ENCODE peak calls at places on chromosomes 7 and 10, in six cellular contexts. One of them, this sample, is unnamed.

GRCh38 chr10:9299966-9300365 is 1245.5 kb downstream of the GATA3 start:
- DNase-seq in AG04449: no peak
- DNase-seq in mammary epithelial cell: peak
- DNase-seq in A549: no peak
- DNase-seq in left ventricle myocardium inferior: no peak
- DNase-seq in PC-3: no peak
- DNase-seq in this sample: no peak

GRCh38 chr7:94580601-94581000 is 71.0 kb downstream of the CASD1 start:
- DNase-seq in PC-3: peak
- DNase-seq in left ventricle myocardium inferior: no peak
- DNase-seq in AG04449: no peak
- DNase-seq in A549: peak
- DNase-seq in mammary epithelial cell: peak
- DNase-seq in this sample: peak

GRCh38 chr7:40329601-40330153 is 194.9 kb downstream of the SUGCT start:
- DNase-seq in A549: peak
- DNase-seq in PC-3: peak
- DNase-seq in AG04449: no peak
- DNase-seq in left ventricle myocardium inferior: no peak
- DNase-seq in mammary epithelial cell: peak
- DNase-seq in this sample: peak

GRCh38 chr10:98259606-98260319 is 8.2 kb downstream of the LOXL4 start:
- DNase-seq in A549: no peak
- DNase-seq in PC-3: peak
- DNase-seq in AG04449: no peak
- DNase-seq in left ventricle myocardium inferior: no peak
- DNase-seq in mammary epithelial cell: no peak
- DNase-seq in this sample: no peak

GRCh38 chr10:88996927-88997326 is 6.3 kb downstream of the FAS start:
- DNase-seq in left ventricle myocardium inferior: no peak
- DNase-seq in mammary epithelial cell: no peak
- DNase-seq in A549: no peak
- DNase-seq in PC-3: no peak
- DNase-seq in AG04449: no peak
- DNase-seq in this sample: no peak

GRCh38 chr10:61923210-61924024 is 21.9 kb downstream of the ARID5B start:
- DNase-seq in mammary epithelial cell: peak
- DNase-seq in AG04449: no peak
- DNase-seq in A549: no peak
- DNase-seq in left ventricle myocardium inferior: no peak
- DNase-seq in PC-3: peak
- DNase-seq in this sample: peak

GRCh38 chr10:73439605-73440298 is 6.4 kb upstream of the MSS51 start:
- DNase-seq in A549: no peak
- DNase-seq in mammary epithelial cell: peak
- DNase-seq in AG04449: peak
- DNase-seq in left ventricle myocardium inferior: no peak
- DNase-seq in PC-3: peak
- DNase-seq in this sample: peak

GRCh38 chr10:131886181-131886716 is 14.6 kb upstream of the PPP2R2D start:
- DNase-seq in PC-3: no peak
- DNase-seq in mammary epithelial cell: no peak
- DNase-seq in left ventricle myocardium inferior: no peak
- DNase-seq in A549: no peak
- DNase-seq in AG04449: no peak
- DNase-seq in this sample: no peak

GRCh38 chr7:62361-63116 is 129.8 kb upstream of the FAM20C start:
- DNase-seq in PC-3: no peak
- DNase-seq in A549: no peak
- DNase-seq in left ventricle myocardium inferior: no peak
- DNase-seq in AG04449: no peak
- DNase-seq in mammary epithelial cell: no peak
- DNase-seq in this sample: no peak

GRCh38 chr10:118238573-118239240 is 103.4 kb downstream of the FAM204A start:
- DNase-seq in mammary epithelial cell: peak
- DNase-seq in PC-3: peak
- DNase-seq in left ventricle myocardium inferior: no peak
- DNase-seq in A549: no peak
- DNase-seq in AG04449: no peak
- DNase-seq in this sample: peak

GRCh38 chr10:68721673-68721963 is 579 bp downstream of the CCAR1 start:
- DNase-seq in PC-3: no peak
- DNase-seq in left ventricle myocardium inferior: no peak
- DNase-seq in AG04449: no peak
- DNase-seq in mammary epithelial cell: no peak
- DNase-seq in A549: no peak
- DNase-seq in this sample: no peak

GRCh38 chr7:44754802-44755697 is 6.4 kb downstream of the ZMIZ2 start:
- DNase-seq in mammary epithelial cell: no peak
- DNase-seq in AG04449: no peak
- DNase-seq in left ventricle myocardium inferior: no peak
- DNase-seq in A549: no peak
- DNase-seq in PC-3: no peak
- DNase-seq in this sample: no peak

GRCh38 chr7:33773053-33773452 is 132.3 kb upstream of the BMPER start:
- DNase-seq in AG04449: no peak
- DNase-seq in left ventricle myocardium inferior: no peak
- DNase-seq in PC-3: peak
- DNase-seq in mammary epithelial cell: peak
- DNase-seq in A549: no peak
- DNase-seq in this sample: peak

GRCh38 chr7:87599336-87599735 is 1.3 kb downstream of the ABCB1 start:
- DNase-seq in A549: no peak
- DNase-seq in PC-3: no peak
- DNase-seq in AG04449: no peak
- DNase-seq in left ventricle myocardium inferior: no peak
- DNase-seq in mammary epithelial cell: no peak
- DNase-seq in this sample: no peak

GRCh38 chr7:80440908-80441307 is 71.0 kb downstream of the GNAT3 start:
- DNase-seq in PC-3: peak
- DNase-seq in mammary epithelial cell: no peak
- DNase-seq in left ventricle myocardium inferior: no peak
- DNase-seq in AG04449: no peak
- DNase-seq in A549: no peak
- DNase-seq in this sample: peak

GRCh38 chr10:75498866-75499265 is 67.4 kb downstream of the LRMDA start:
- DNase-seq in left ventricle myocardium inferior: no peak
- DNase-seq in A549: no peak
- DNase-seq in PC-3: no peak
- DNase-seq in mammary epithelial cell: no peak
- DNase-seq in AG04449: no peak
- DNase-seq in this sample: no peak

GRCh38 chr7:784971-785370 is 47.3 kb upstream of the SUN1 start:
- DNase-seq in A549: no peak
- DNase-seq in PC-3: no peak
- DNase-seq in mammary epithelial cell: no peak
- DNase-seq in AG04449: no peak
- DNase-seq in left ventricle myocardium inferior: no peak
- DNase-seq in this sample: no peak

GRCh38 chr7:134778941-134779740 is at the start of gene CALD1:
- DNase-seq in left ventricle myocardium inferior: peak
- DNase-seq in A549: peak
- DNase-seq in PC-3: peak
- DNase-seq in AG04449: peak
- DNase-seq in mammary epithelial cell: peak
- DNase-seq in this sample: peak

GRCh38 chr10:102115775-102116174 is 4.4 kb downstream of the LDB1 start:
- DNase-seq in mammary epithelial cell: no peak
- DNase-seq in left ventricle myocardium inferior: no peak
- DNase-seq in PC-3: no peak
- DNase-seq in AG04449: no peak
- DNase-seq in A549: no peak
- DNase-seq in this sample: no peak

GRCh38 chr7:22430457-22430856 is 69.5 kb downstream of the STEAP1B start:
- DNase-seq in PC-3: peak
- DNase-seq in AG04449: peak
- DNase-seq in left ventricle myocardium inferior: no peak
- DNase-seq in A549: no peak
- DNase-seq in mammary epithelial cell: peak
- DNase-seq in this sample: peak

GRCh38 chr7:151524845-151525244 is 5.2 kb upstream of the RHEB start:
- DNase-seq in mammary epithelial cell: no peak
- DNase-seq in left ventricle myocardium inferior: no peak
- DNase-seq in A549: no peak
- DNase-seq in PC-3: no peak
- DNase-seq in AG04449: no peak
- DNase-seq in this sample: no peak

DNA sequence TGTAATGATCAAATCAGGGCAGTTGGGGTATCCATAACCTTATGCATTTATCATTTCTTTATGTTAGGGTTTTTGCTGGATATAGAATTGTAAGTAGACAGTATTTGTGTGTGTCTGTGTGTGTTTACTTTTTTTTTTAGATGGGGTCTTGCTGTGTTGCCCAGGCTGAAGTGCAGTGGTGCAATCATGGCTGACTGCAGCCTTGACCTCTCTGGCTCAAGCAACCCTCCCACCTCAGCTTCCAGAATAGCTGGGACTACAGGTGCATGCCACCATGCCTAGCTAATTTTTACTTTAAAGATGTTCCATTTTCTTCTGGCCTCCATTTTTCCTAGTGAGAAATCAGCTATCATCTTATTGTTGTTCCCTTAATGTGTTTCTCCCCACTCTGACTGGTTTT is 10.1 kb upstream of the RHEB start:
- DNase-seq in AG04449: no peak
- DNase-seq in A549: no peak
- DNase-seq in left ventricle myocardium inferior: no peak
- DNase-seq in PC-3: no peak
- DNase-seq in mammary epithelial cell: no peak
- DNase-seq in this sample: no peak
- H3K4me3 ChIP-seq in AG04449: no peak
- H3K4me3 ChIP-seq in A549: no peak
- H3K4me3 ChIP-seq in left ventricle myocardium inferior: no peak
- H3K4me3 ChIP-seq in PC-3: no peak
- H3K4me3 ChIP-seq in mammary epithelial cell: no peak
- H3K4me3 ChIP-seq in this sample: no peak

DNA sequence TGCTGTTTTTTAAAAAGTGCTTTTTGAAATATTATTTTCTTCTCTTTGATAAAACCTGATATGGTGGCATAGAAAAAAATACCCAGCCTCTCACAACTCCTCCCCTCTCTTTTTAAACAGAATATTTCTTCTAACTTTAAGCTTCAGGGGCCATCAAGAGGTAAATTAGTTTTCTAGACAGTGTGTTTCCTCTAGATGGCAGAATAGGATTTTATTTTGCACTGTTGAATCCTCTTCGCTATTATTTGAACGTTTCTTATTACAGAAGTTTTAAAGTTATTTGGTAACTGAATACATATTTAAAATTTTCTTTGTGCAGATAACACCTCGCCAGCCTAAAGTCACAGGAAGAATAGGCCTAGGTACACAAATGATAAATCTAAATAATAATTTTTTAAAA is 30.3 kb downstream of the ARL5B start:
- DNase-seq in left ventricle myocardium inferior: no peak
- DNase-seq in PC-3: peak
- DNase-seq in mammary epithelial cell: no peak
- DNase-seq in AG04449: no peak
- DNase-seq in A549: no peak
- DNase-seq in this sample: peak
- TF ChIP-seq CTCF in left ventricle myocardium inferior: peak
- TF ChIP-seq CTCF in PC-3: peak
- TF ChIP-seq CTCF in mammary epithelial cell: peak
- TF ChIP-seq CTCF in AG04449: no peak
- TF ChIP-seq CTCF in A549: peak
- TF ChIP-seq CTCF in this sample: peak

DNA sequence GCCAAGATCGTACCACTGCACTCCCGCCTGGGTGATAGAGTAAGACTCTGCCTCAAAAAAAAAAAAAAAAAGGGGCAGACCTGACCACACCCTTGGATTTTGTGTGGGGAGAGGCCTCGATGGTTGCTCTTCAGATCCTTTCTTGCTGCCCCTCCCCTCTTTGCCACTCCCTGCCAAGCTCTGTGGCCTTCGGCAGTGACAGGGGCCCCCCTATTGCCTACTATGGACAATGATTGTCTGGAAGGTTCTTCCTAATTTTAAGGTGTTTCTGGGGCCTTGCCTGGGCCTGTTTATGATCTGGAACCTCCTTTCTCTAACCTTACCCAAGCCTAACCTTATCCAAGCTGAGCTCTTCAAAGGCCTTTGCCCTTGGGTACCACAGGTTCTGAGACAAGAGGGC is 766 bp downstream of the PRF1 start:
- DNase-seq in A549: no peak
- DNase-seq in AG04449: no peak
- DNase-seq in left ventricle myocardium inferior: no peak
- DNase-seq in PC-3: no peak
- DNase-seq in mammary epithelial cell: no peak
- DNase-seq in this sample: no peak
- H3K4me3 ChIP-seq in A549: no peak
- H3K4me3 ChIP-seq in AG04449: no peak
- H3K4me3 ChIP-seq in left ventricle myocardium inferior: no peak
- H3K4me3 ChIP-seq in PC-3: no peak
- H3K4me3 ChIP-seq in mammary epithelial cell: no peak
- H3K4me3 ChIP-seq in this sample: no peak

DNA sequence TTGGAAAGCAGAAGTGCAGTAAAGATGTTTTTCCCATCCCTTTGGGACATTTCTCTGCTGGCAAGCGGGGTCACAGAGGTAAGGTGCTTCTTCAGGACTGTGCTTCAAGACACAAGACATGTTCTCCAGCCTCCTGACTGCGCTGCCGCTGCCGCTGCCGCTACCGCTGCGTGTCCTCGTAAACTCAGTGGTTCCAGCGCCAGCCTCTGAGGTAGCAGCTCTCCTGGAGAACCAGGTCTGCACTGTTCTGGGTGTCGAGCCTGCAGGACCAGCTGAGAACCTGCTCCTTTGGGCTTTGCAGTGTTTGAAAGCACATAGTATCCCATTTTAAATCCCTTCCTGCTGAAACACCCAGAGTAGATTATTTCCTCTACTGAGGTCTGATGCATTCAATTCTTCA is 13.0 kb upstream of the KCNK18 start:
- DNase-seq in PC-3: no peak
- DNase-seq in mammary epithelial cell: no peak
- DNase-seq in left ventricle myocardium inferior: no peak
- DNase-seq in A549: no peak
- DNase-seq in AG04449: no peak
- DNase-seq in this sample: no peak
- TF ChIP-seq CTCF in PC-3: no peak
- TF ChIP-seq CTCF in mammary epithelial cell: no peak
- TF ChIP-seq CTCF in left ventricle myocardium inferior: no peak
- TF ChIP-seq CTCF in A549: no peak
- TF ChIP-seq CTCF in AG04449: no peak
- TF ChIP-seq CTCF in this sample: no peak

DNA sequence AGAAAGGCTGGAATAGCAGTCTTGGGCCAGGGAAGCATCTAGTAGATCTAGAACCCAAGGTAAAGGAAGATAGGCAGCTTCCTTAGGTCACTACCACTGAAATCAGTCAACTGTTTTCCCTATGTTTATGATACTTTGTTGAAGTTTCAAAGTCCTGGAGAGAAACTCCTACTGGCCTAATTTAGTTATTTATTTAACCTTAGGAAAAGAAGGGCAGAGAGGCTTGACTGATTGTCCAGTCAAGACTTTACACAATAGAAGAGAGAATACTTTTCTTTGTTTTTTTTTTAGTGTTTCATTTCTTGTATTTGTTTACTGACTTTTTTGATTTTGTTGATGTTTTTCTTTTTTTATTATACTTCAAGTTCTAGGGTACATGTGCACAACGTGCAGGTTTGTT is 138.9 kb upstream of the PHYHIPL start:
- DNase-seq in A549: no peak
- DNase-seq in AG04449: no peak
- DNase-seq in PC-3: no peak
- DNase-seq in left ventricle myocardium inferior: no peak
- DNase-seq in mammary epithelial cell: no peak
- DNase-seq in this sample: no peak
- H3K4me3 ChIP-seq in A549: no peak
- H3K4me3 ChIP-seq in AG04449: no peak
- H3K4me3 ChIP-seq in PC-3: no peak
- H3K4me3 ChIP-seq in left ventricle myocardium inferior: no peak
- H3K4me3 ChIP-seq in mammary epithelial cell: no peak
- H3K4me3 ChIP-seq in this sample: no peak

This sample was measured in fibroblast of pulmonary artery.